ENCODE peak calls at places on chromosome 11, in ten cellular contexts. X is mesothelial cell of epicardium, I is heart right ventricle, E is B cell, M is AG09309, L is tibial artery, Z is fibroblast of the aortic adventitia, W is esophagus squamous epithelium, O is HFF-Myc, T is astrocyte of the cerebellum. J is an unnamed sample.

GRCh38 chr11:124612045-124612444 is 817 bp downstream of the PANX3 start:
- DNase-seq in L (no peak), W (no peak), X (no peak), O (no peak), I (no peak), M (no peak), Z (no peak), T (no peak), E (no peak), J (no peak)

GRCh38 chr11:27861706-27862430 is 161.6 kb upstream of the BDNF start:
- DNase-seq in I (no peak), X (no peak), Z (peak), O (peak), E (no peak), L (no peak), W (no peak), M (peak), T (peak), J (no peak)

GRCh38 chr11:61160487-61161189 is 588 bp downstream of the VPS37C start:
- DNase-seq in E (no peak), Z (peak), W (no peak), I (no peak), T (no peak), X (no peak), M (no peak), O (no peak), L (no peak), J (no peak)

GRCh38 chr11:107898270-107898669 is 30.0 kb upstream of the RAB39A start:
- DNase-seq in I (no peak), W (no peak), E (no peak), O (peak), T (peak), L (no peak), Z (peak), M (peak), X (no peak), J (no peak)

GRCh38 chr11:71500601-71501021 is 26.5 kb upstream of the KRTAP5-7 start:
- DNase-seq in O (no peak), L (no peak), X (peak), I (peak), W (no peak), T (no peak), M (no peak), Z (no peak), E (no peak), J (no peak)

GRCh38 chr11:41781441-41781840 is 322.0 kb upstream of the LRRC4C start:
- DNase-seq in I (no peak), O (no peak), M (no peak), E (no peak), X (no peak), T (no peak), Z (no peak), W (no peak), L (no peak), J (no peak)

GRCh38 chr11:70076461-70076931 is 1.6 kb upstream of the ANO1 start:
- DNase-seq in E (peak), M (no peak), X (no peak), T (no peak), L (peak), Z (no peak), I (no peak), W (no peak), O (no peak), J (no peak)

GRCh38 chr11:71456294-71456693 is 3.3 kb downstream of the NADSYN1 start:
- DNase-seq in X (no peak), I (no peak), E (no peak), M (no peak), O (no peak), W (no peak), Z (no peak), T (no peak), L (no peak), J (no peak)

GRCh38 chr11:64788321-64789215 is 10.2 kb upstream of the SF1 start:
- DNase-seq in M (no peak), W (no peak), O (no peak), Z (no peak), I (no peak), L (no peak), X (no peak), T (no peak), E (peak), J (no peak)

GRCh38 chr11:114209343-114209742 is 86.9 kb upstream of the NNMT start:
- DNase-seq in I (no peak), W (no peak), X (no peak), O (no peak), Z (no peak), L (no peak), T (no peak), M (no peak), E (no peak), J (no peak)

GRCh38 chr11:14585438-14585837 is 58.2 kb upstream of the PDE3B start:
- DNase-seq in L (no peak), O (no peak), T (no peak), W (no peak), Z (no peak), E (no peak), M (no peak), I (no peak), X (no peak), J (no peak)

GRCh38 chr11:73962097-73962705 is 11.4 kb downstream of the DNAJB13 start:
- DNase-seq in L (no peak), I (no peak), O (no peak), X (no peak), E (no peak), M (no peak), W (no peak), T (no peak), Z (no peak), J (no peak)

GRCh38 chr11:122797651-122798050 is 40.6 kb upstream of the CRTAM start:
- DNase-seq in T (no peak), Z (no peak), L (no peak), M (no peak), E (no peak), I (no peak), X (no peak), W (no peak), O (no peak), J (no peak)

GRCh38 chr11:107040447-107041444 is 22.5 kb upstream of the GUCY1A2 start:
- DNase-seq in X (no peak), L (no peak), W (no peak), O (no peak), I (no peak), E (no peak), M (peak), Z (peak), T (peak), J (no peak)

GRCh38 chr11:111917788-111918187 is 925 bp upstream of the C11orf52 start:
- DNase-seq in T (no peak), E (no peak), L (no peak), I (no peak), X (no peak), W (no peak), Z (no peak), O (no peak), M (no peak), J (no peak)

GRCh38 chr11:111920908-111921307 is 2.2 kb downstream of the C11orf52 start:
- DNase-seq in I (no peak), E (no peak), X (no peak), Z (no peak), W (no peak), M (no peak), O (no peak), T (no peak), L (no peak), J (no peak)

GRCh38 chr11:111917312-111917711 is 1.4 kb upstream of the C11orf52 start:
- DNase-seq in E (no peak), I (no peak), X (no peak), T (no peak), M (no peak), L (no peak), Z (no peak), W (no peak), O (no peak), J (no peak)

GRCh38 chr11:111916768-111917167 is 1.9 kb upstream of the C11orf52 start:
- DNase-seq in Z (no peak), L (no peak), I (no peak), W (no peak), M (no peak), O (no peak), X (no peak), T (no peak), E (no peak), J (no peak)

DNA sequence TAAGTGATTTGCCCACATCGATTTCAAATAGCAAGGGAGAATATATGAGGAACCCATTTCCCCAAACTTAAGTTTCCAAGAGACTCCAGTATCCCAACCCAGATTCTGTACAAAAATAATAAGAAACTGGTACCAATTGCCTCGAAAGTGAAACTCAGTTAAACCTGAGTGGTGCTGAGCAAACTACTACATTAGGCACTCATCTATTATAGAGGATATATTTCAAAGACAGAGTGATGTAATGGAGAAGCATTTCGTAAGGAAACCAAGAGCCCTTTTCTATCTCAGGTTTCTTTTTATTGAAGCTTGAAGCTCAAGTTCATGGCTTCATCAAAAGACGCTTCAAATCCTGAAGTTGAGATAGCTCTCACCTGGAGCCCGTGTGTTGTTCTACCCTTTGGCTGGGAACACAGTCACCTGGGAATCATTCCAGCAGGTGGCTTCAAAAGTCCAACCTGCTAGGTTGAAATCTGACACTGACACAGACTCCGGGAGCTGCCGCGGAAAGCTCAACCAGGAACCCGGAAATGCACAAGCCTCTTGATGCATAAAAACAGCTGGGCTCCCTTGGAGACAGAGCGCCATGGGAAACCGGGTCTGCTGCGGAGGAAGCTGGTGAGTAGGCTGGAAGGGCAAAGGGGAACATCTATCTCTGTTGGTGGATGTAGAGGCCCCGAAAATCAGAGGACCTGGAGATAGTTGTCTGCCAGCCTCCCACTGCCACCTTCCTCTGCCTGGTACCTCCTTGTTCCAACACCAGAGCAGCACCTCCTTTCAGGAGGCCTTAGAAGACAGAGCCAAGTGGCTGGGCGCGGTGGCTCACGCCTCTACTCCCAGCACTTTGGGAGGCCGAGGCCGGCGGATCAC is at the start of gene C11orf52:
- DNase-seq in O (no peak), E (no peak), X (peak), W (no peak), I (peak), Z (no peak), M (no peak), T (no peak), L (no peak), J (no peak)
- TF ChIP-seq CTCF in O (no peak), E (no peak), X (no peak), W (no peak), I (no peak), Z (no peak), M (no peak), T (no peak), L (no peak), J (no peak)

DNA sequence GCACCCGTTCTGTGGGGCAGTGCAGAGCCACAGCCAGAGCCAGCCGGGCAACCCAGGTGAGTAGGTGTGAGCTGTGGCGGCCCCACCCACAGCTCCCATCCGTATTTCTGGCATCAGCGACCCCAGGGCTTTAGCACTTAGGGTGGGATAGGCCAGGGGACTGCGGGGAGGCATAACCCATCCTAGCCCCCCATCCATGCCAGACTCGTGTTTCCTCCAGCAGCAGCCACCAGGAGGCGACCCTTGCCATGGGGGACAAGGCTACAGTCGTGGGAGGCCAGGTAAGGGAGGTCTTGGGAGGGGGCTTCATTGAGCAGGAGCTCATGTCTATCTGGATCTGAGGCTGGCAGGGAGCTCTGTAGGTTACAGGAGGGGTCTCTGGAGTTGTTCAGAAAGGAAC is 873 bp downstream of the OTOG start:
- DNase-seq in L (no peak), Z (no peak), M (no peak), E (no peak), X (no peak), I (no peak), O (no peak), W (no peak), T (no peak), J (no peak)
- TF ChIP-seq CTCF in L (no peak), Z (no peak), M (no peak), E (no peak), X (no peak), I (no peak), O (no peak), W (no peak), T (no peak), J (no peak)

DNA sequence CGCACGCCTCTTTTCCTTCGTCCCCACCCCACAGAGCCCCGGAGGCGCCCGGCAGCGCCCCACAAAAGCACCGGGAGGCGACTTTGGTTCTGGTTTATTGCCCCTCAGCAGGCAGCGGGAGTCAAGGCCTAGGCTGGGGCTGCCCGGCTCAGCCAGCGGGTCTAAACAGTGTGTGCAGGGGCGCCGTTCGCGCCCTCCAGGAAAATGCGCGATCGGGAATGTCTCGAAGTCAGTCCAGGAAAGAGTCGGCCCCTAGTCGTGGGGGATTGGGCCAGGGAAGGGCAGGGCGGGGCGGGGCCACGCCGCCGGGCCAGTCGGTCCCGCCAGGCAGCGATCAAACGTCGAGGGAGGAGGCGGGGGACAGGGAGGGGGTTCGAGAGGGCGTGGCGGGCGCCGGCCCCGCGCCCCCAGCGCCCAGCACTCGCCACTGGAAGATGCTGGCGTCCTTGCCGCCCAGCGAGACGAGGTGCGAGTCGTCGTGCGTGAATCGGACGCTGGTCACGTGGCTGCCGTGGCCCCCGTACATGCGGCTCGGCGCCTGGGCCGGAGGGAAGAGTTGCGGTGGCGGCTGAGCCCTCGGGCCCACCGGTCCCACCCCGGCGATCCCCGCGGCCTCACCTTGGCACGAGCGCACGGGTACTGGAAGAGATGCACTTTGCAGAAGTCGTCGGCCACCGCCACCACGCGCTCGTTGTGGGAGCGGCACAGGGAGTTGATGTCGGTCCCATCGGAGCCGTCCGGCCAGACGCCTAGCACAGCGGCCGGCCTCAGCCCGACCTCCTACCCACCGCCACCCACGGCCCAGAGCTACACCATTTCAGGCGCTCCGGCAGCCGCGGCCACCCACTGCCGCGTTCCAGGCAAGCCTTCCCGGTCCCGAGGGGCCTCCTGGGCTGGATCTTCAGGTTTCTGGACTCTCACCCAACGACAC is 741 bp upstream of the MTA2 start:
- DNase-seq in L (peak), I (peak), O (no peak), X (peak), W (no peak), T (no peak), E (peak), Z (peak), M (no peak), J (no peak)
- TF ChIP-seq CTCF in L (peak), I (no peak), O (no peak), X (no peak), W (no peak), T (no peak), E (no peak), Z (no peak), M (peak), J (no peak)

GRCh38 chr11:1560618-1561251 is 11.3 kb downstream of the DUSP8 start:
- DNase-seq in Z (no peak), X (no peak), I (no peak), O (no peak), M (no peak), T (no peak), W (no peak), L (no peak), E (peak), J (peak)
- TF ChIP-seq CTCF in Z (no peak), X (no peak), I (no peak), O (no peak), M (no peak), T (no peak), W (no peak), L (no peak), E (no peak), J (no peak)

GRCh38 chr11:40716344-40717178 is 742.9 kb downstream of the LRRC4C start:
- DNase-seq in X (no peak), Z (no peak), O (no peak), T (no peak), I (no peak), M (no peak), W (no peak), L (no peak), E (no peak), J (no peak)

DNA sequence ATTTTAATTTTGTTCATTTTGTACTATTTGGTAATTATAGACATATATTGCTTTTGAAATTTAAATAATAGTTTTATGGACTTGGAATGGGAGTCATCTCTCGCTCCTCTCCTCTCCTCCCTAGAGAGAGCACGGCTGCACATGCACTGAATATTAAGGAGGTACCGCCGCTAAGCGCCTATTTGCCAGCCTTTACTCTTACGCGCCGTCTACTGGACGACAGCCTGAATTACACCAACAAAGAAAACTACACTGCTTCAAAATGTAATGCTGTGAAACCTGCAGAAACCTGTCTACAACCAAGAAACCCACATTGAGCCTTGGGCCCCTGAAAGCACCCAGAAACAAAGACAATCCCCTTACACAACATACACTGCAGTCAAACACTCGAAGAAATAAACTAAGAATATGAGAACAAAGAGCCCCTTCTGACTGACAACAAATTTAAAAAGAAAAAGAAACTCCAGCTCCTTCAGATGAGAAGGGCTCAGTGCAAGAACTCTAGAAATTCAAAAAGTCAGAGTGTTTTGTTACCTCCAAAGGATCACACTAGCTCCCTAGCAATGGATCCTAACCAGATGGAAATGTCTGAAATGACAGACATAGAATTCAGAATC is 737.2 kb downstream of the LRRC4C start:
- DNase-seq in I (no peak), O (no peak), W (no peak), Z (no peak), L (no peak), T (no peak), M (no peak), X (peak), E (no peak), J (no peak)
- TF ChIP-seq CTCF in I (no peak), O (peak), W (no peak), Z (peak), L (no peak), T (peak), M (peak), X (peak), E (peak), J (peak)

DNA sequence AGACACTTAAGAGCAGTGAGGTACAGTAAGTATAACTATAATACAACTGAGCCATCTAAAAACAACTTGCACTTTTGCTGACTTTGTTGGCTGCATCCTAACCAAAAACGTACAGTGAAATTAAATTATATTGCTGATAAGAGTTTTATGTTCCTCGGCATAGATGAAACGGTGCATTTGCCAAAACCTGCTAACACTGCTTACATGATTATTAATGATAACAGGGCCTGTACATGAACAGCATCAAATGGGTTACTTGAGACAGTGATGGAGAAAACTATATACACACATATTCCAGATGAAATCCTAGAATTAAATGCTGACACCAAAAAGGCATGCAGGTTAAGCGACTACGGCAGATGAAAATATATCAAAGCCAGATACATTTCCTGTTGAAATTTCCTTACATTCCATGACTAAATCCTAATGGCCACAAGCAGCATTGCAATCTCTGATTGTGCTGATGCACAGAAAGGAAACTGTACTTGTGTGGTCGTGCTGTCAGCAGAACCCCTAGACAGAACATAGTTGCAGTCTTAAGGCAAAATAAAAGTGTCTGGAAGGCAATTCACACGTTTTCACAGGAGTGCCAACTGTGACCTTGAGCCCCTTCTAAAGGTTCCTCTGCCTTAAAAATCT is 143.9 kb downstream of the CADM1 start:
- DNase-seq in X (no peak), W (no peak), T (no peak), E (no peak), L (no peak), Z (no peak), O (no peak), I (no peak), M (no peak), J (no peak)
- TF ChIP-seq CTCF in X (peak), W (no peak), T (peak), E (no peak), L (no peak), Z (no peak), O (no peak), I (no peak), M (no peak), J (peak)